ENCODE peak calls at places on chromosomes 4 and X, in five cellular contexts. U, K, M, V and S are unnamed samples.

GRCh38 chrX:150486011-150486410 is 82.4 kb upstream of the MTM1 start:
- DNase-seq in U (peak), V (no peak), K (peak), M (no peak), S (peak)

GRCh38 chr4:73257995-73258667 is 467 bp downstream of the ANKRD17 start:
- DNase-seq in U (peak), V (peak), M (peak), K (no peak), S (peak)

GRCh38 chrX:103845165-103845653 is 13.2 kb upstream of the RAB9B start:
- DNase-seq in M (no peak), K (peak), U (peak), V (no peak), S (peak)

GRCh38 chrX:96407043-96407442 is 277.6 kb upstream of the DIAPH2 start:
- DNase-seq in M (no peak), U (peak), V (no peak), K (no peak), S (peak)

GRCh38 chr4:110621839-110622751 is 782 bp downstream of the PITX2 start:
- DNase-seq in U (peak), V (no peak), M (no peak), K (no peak), S (peak)

GRCh38 chrX:16643160-16643559 is 6.8 kb upstream of the S100G start:
- DNase-seq in K (no peak), M (no peak), V (no peak), U (peak), S (peak)

GRCh38 chrX:150063138-150063518 is 124.8 kb upstream of the EOLA2 start:
- DNase-seq in K (no peak), M (no peak), U (no peak), V (no peak), S (no peak)

GRCh38 chr4:2258091-2259035 is 3.5 kb downstream of the MXD4 start:
- DNase-seq in V (peak), M (peak), K (no peak), U (no peak), S (no peak)

GRCh38 chr4:184389978-184390518 is 84.3 kb downstream of the IRF2 start:
- DNase-seq in U (no peak), V (no peak), M (no peak), K (no peak), S (no peak)

GRCh38 chr4:71132486-71132885 is 139.0 kb downstream of the DCK start:
- DNase-seq in U (no peak), V (no peak), K (no peak), M (no peak), S (no peak)

GRCh38 chr4:150874386-150875226 is 140.5 kb downstream of the LRBA start:
- DNase-seq in V (no peak), M (no peak), K (no peak), U (no peak), S (no peak)

GRCh38 chr4:6463311-6464289 is 8.8 kb downstream of the PPP2R2C start:
- DNase-seq in K (peak), V (peak), M (no peak), U (no peak), S (no peak)

GRCh38 chrX:39874202-39874816 is 223.4 kb downstream of the BCOR start:
- DNase-seq in M (no peak), V (no peak), U (peak), K (no peak), S (peak)

GRCh38 chrX:70553516-70553915 is 108.9 kb downstream of the DLG3 start:
- DNase-seq in M (no peak), V (no peak), U (no peak), K (no peak), S (no peak)

GRCh38 chrX:3715921-3716320 is 2.5 kb upstream of the PRKX start:
- DNase-seq in M (no peak), V (peak), K (no peak), U (no peak), S (no peak)

GRCh38 chrX:13078739-13079444 is 34.5 kb upstream of the FAM9C start:
- DNase-seq in M (no peak), U (peak), V (no peak), K (no peak), S (peak)

GRCh38 chrX:103730746-103731508 is 20.2 kb downstream of the TMEM31 start:
- DNase-seq in M (no peak), U (peak), V (no peak), K (no peak), S (peak)

GRCh38 chrX:132092439-132093065 is 35.3 kb downstream of the FRMD7 start:
- DNase-seq in M (peak), V (no peak), U (peak), K (peak), S (peak)

GRCh38 chr4:13355036-13355910 is 128.9 kb downstream of the RAB28 start:
- DNase-seq in U (no peak), V (no peak), M (no peak), K (no peak), S (peak)

GRCh38 chr4:53014881-53015280 is 152.8 kb downstream of the RASL11B start:
- DNase-seq in K (no peak), V (no peak), U (no peak), M (no peak), S (no peak)

GRCh38 chr4:7411896-7412585 is 22.7 kb downstream of the PSAPL1 start:
- DNase-seq in K (no peak), M (no peak), U (no peak), V (peak), S (no peak)

GRCh38 chr4:98473046-98473445 is 185.4 kb downstream of the TSPAN5 start:
- DNase-seq in U (no peak), M (no peak), K (no peak), V (no peak), S (no peak)

GRCh38 chr4:41369680-41370079 is 113.0 kb downstream of the UCHL1 start:
- DNase-seq in M (no peak), U (peak), V (no peak), K (peak), S (no peak)

GRCh38 chr4:4857809-4858508 is 1.5 kb upstream of the MSX1 start:
- DNase-seq in V (no peak), U (no peak), M (no peak), K (no peak), S (no peak)

GRCh38 chr4:6941796-6942195 is 32.2 kb downstream of the TBC1D14 start:
- DNase-seq in M (no peak), U (no peak), K (no peak), V (no peak), S (no peak)